ENCODE peak calls at places on chromosomes 13 and 19, in six cellular contexts. Z is A549, G is endothelial cell of umbilical vein, P is GM12878, J is K562, U is HepG2. Y is an unnamed sample.
A peak's percentile ranks its signal among the peaks of the same experiment; 100 is the strongest.

GRCh38 chr19:33665776-33666175 is 44.0 kb downstream of the CHST8 start:
- DNase-seq in Z (no peak), G (no peak), P (no peak), J (no peak), U (no peak), Y (no peak)

GRCh38 chr13:106176103-106176502 is 359.4 kb downstream of the EFNB2 start:
- DNase-seq in Z (no peak), G (no peak), P (no peak), J (no peak), U (no peak), Y (no peak)

GRCh38 chr13:19601749-19602725 is 31.4 kb upstream of the MPHOSPH8 start:
- DNase-seq in Z (peak; percentile 53), G (peak; percentile 52), P (no peak), J (peak; percentile 48), U (peak; percentile 58), Y (peak; percentile 81)

GRCh38 chr13:51913421-51914136 is 51.8 kb downstream of the CCDC70 start:
- DNase-seq in Z (no peak), G (no peak), P (no peak), J (no peak), U (no peak), Y (peak; percentile 29)

GRCh38 chr13:49633687-49634086 is 5.4 kb downstream of the ARL11 start:
- DNase-seq in Z (no peak), G (peak; percentile 74), P (no peak), J (no peak), U (no peak), Y (no peak)

GRCh38 chr13:47121092-47121763 is 224.4 kb upstream of the HTR2A start:
- DNase-seq in Z (no peak), G (no peak), P (no peak), J (peak; percentile 29), U (no peak), Y (no peak)

GRCh38 chr13:23899555-23899954 is 2.3 kb upstream of the C1QTNF9B start:
- DNase-seq in Z (peak; percentile 4), G (peak; percentile 50), P (no peak), J (peak; percentile 13), U (peak; percentile 36), Y (peak; percentile 20)

GRCh38 chr13:34410653-34411052 is 531.4 kb upstream of the NBEA start:
- DNase-seq in Z (no peak), G (no peak), P (no peak), J (no peak), U (no peak), Y (no peak)

GRCh38 chr13:21733475-21734311 is 62.8 kb downstream of the FGF9 start:
- DNase-seq in Z (no peak), G (no peak), P (no peak), J (no peak), U (no peak), Y (no peak)

GRCh38 chr19:35545855-35546381 is 492 bp downstream of the TMEM147 start:
- DNase-seq in Z (peak; percentile 58), G (no peak), P (peak; percentile 60), J (peak; percentile 80), U (no peak), Y (peak; percentile 46)

GRCh38 chr13:112453874-112454647 is 77.9 kb downstream of the SPACA7 start:
- DNase-seq in Z (no peak), G (no peak), P (no peak), J (no peak), U (no peak), Y (no peak)

GRCh38 chr13:73672492-73672891 is 461.7 kb downstream of the KLF12 start:
- DNase-seq in Z (peak; percentile 46), G (peak; percentile 37), P (no peak), J (no peak), U (peak; percentile 2), Y (no peak)

GRCh38 chr19:44590245-44591059 is 22.9 kb upstream of the IGSF23 start:
- DNase-seq in Z (no peak), G (peak; percentile 39), P (no peak), J (no peak), U (no peak), Y (no peak)

GRCh38 chr13:39185326-39185725 is 147.1 kb downstream of the NHLRC3 start:
- DNase-seq in Z (no peak), G (no peak), P (no peak), J (no peak), U (no peak), Y (no peak)

GRCh38 chr19:10717356-10718204 is at the start of gene DNM2:
- DNase-seq in Z (peak; percentile 100), G (peak; percentile 100), P (peak; percentile 100), J (peak; percentile 99), U (peak; percentile 100), Y (peak; percentile 100)

GRCh38 chr19:10720607-10721125 is 2.8 kb downstream of the DNM2 start:
- DNase-seq in Z (no peak), G (no peak), P (no peak), J (no peak), U (no peak), Y (no peak)

GRCh38 chr19:10717054-10717355 is 874 bp upstream of the DNM2 start:
- DNase-seq in Z (no peak), G (no peak), P (no peak), J (no peak), U (no peak), Y (no peak)

GRCh38 chr19:10718205-10719196 is 622 bp downstream of the DNM2 start:
- DNase-seq in Z (no peak), G (peak; percentile 26), P (no peak), J (peak; percentile 50), U (no peak), Y (peak; percentile 87)

DNA sequence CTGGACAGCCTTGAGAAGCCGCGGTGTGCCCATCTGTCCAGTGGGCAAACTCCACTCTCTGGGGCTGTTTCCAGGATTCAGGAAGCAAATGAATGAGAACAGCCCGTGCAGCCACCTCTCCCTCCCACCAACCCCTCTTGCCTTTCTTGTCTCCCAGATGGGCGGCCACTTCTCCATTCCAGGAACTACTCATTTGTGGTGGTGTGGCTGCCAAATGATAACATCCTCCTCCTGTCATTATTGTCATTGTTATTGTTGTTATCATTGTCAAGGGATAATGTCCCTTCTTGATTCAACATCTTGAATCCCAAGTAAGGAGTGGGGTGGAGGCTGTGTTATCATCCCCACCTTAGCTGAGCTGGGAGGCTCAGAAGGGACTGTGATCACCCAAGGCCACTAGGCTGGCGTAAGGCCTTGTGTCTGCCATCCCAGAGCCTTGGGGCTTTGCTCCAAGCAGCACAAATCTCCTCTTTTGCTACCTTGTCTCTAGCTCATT is 1.6 kb downstream of the DNM2 start:
- DNase-seq in Z (no peak), G (no peak), P (no peak), J (peak; percentile 70), U (no peak), Y (peak; percentile 74)
- TF ChIP-seq POLR2A in Z (no peak), G (no peak), P (no peak), J (no peak), U (no peak), Y (no peak)

DNA sequence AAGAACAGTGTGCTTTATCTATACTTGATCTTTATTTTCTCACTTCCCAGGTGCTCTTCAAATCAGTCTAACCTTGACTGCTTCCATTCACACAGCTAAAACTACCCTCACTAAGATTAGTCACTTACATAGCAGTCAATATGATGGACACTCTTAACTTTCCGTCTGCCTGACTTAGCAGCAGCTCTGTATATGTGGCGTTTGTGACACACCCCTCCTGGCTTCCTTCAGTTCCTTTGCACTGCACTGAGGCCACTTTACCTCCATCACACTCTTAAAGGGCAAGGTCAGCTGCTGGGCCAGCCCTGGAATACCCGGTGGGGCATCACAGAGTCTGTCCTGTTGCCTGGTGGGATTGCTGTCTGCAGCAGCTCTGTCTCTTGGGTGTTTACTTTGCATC is 35.6 kb upstream of the IL17D start:
- DNase-seq in Z (no peak), G (no peak), P (no peak), J (no peak), U (no peak), Y (no peak)
- TF ChIP-seq MYC in Z (no peak), G (no peak), P (no peak), J (no peak), U (no peak), Y (no peak)

GRCh38 chr19:38175422-38175821 is 48.6 kb downstream of the DPF1 start:
- DNase-seq in Z (no peak), G (no peak), P (no peak), J (no peak), U (no peak), Y (no peak)

GRCh38 chr19:38172001-38172400 is 52.0 kb downstream of the DPF1 start:
- DNase-seq in Z (no peak), G (no peak), P (no peak), J (no peak), U (no peak), Y (no peak)

GRCh38 chr19:38168632-38169031 is 55.4 kb downstream of the DPF1 start:
- DNase-seq in Z (no peak), G (no peak), P (no peak), J (no peak), U (no peak), Y (no peak)

GRCh38 chr19:38173324-38174041 is 50.5 kb downstream of the DPF1 start:
- DNase-seq in Z (no peak), G (peak; percentile 17), P (no peak), J (no peak), U (no peak), Y (no peak)
- TF ChIP-seq MAX in Z (no peak), G (peak; percentile 15), P (no peak), J (no peak), U (no peak), Y (no peak)

DNA sequence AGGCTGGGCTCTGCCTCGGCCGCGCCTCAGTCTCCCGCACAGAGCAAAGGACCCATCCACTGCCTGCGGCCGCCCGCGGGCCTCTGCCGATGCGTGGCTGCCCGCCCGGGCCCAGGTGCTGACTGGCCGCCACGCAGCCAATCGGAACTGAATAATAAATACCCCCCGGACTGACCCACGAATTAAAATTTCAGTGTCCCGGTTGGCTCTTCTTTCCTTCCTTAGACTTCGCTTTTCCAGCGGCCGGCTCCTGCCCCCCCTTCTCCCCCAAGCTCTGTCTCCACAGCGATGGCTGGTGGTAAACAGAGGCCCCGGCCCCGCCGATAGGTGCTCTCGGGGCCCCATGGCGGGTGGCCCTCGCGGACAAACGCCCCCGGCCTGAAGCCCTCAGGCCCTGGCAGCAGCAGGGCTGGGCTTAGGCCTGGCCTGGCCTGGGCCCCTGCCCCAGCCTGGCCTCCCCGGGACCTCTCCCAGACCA is 2.6 kb downstream of the ZBTB7A start:
- DNase-seq in Z (no peak), G (peak; percentile 29), P (no peak), J (no peak), U (no peak), Y (no peak)
- TF ChIP-seq POLR2A in Z (no peak), G (no peak), P (peak; percentile 45), J (no peak), U (no peak), Y (no peak)

Y was measured in NB4.